ENCODE peak calls at places on chromosome 7, in nine cellular contexts. F is neuronal stem cell; S is NCI-H1436 treated with DMSO at 0.1 percent for 48 hours; O is occipital lobe; J is activated T-helper 1 cell treated with Interleukin-2 at 50 U/mL for 16 hours; M is lower lobe of right lung; B is AG09319; L is stimulated activated CD8-positive, alpha-beta memory T cell treated with anti-CD3 and anti-CD28 coated beads, Interleukin-15, amount 100 ng/mL, for 48 hours; R is naive thymus-derived CD8-positive, alpha-beta T cell. V is an unnamed sample.

GRCh38 chr7:24401628-24402593 is 117.9 kb downstream of the NPY start:
- DNase-seq in O (no peak), B (peak; percentile 5), J (no peak), L (no peak), F (no peak), M (no peak), S (no peak), R (peak; percentile 36), V (no peak)

GRCh38 chr7:155612658-155613057 is 31.8 kb upstream of the RBM33 start:
- DNase-seq in R (no peak), J (no peak), L (no peak), F (no peak), O (no peak), M (no peak), S (no peak), B (no peak), V (no peak)

GRCh38 chr7:97847791-97848190 is 24.4 kb downstream of the ASNS start:
- DNase-seq in L (no peak), J (no peak), R (no peak), M (no peak), S (no peak), B (no peak), O (no peak), F (no peak), V (no peak)

GRCh38 chr7:118195837-118196474 is 12.0 kb downstream of the LSM8 start:
- DNase-seq in S (no peak), O (peak; percentile 2), B (peak; percentile 27), R (peak; percentile 54), L (no peak), F (peak; percentile 37), J (no peak), M (no peak), V (peak; percentile 72)

GRCh38 chr7:116417593-116418345 is 81.8 kb upstream of the CAV2 start:
- DNase-seq in L (no peak), J (no peak), R (no peak), B (no peak), M (no peak), S (no peak), F (no peak), O (no peak), V (no peak)

GRCh38 chr7:129948877-129949291 is 3.9 kb downstream of the UBE2H start:
- DNase-seq in R (peak; percentile 84), B (peak; percentile 79), S (peak; percentile 60), J (peak; percentile 60), O (peak; percentile 85), M (peak; percentile 92), L (peak; percentile 73), F (peak; percentile 81), V (peak; percentile 87)

GRCh38 chr7:41404375-41405074 is 298.4 kb downstream of the INHBA start:
- DNase-seq in O (no peak), F (no peak), R (no peak), M (no peak), B (no peak), S (no peak), L (no peak), J (no peak), V (no peak)

GRCh38 chr7:21542891-21543527 is at the start of gene DNAH11:
- DNase-seq in J (no peak), S (no peak), L (peak; percentile 18), R (no peak), B (no peak), M (peak; percentile 67), F (peak; percentile 57), O (no peak), V (peak; percentile 68)

GRCh38 chr7:1140481-1141104 is 19.4 kb downstream of the ZFAND2A start:
- DNase-seq in F (no peak), B (no peak), J (no peak), L (no peak), R (no peak), M (no peak), S (no peak), O (no peak), V (no peak)

GRCh38 chr7:74101061-74101681 is 17.6 kb downstream of the LIMK1 start:
- DNase-seq in F (no peak), S (peak; percentile 79), M (no peak), R (no peak), B (no peak), O (no peak), L (no peak), J (no peak), V (no peak)